ENCODE peak calls at places on chromosomes 5 and 9, in four cellular contexts. D is HS-27A; E is Calu3; O is stimulated activated CD8-positive, alpha-beta memory T cell treated with anti-CD3 and anti-CD28 coated beads, Interleukin-2, amount 100 ng/mL, for 48 hours. V is an unnamed sample.

GRCh38 chr9:127664324-127664677 is 42.5 kb upstream of the CFAP157 start:
- DNase-seq in D (no peak), E (no peak), O (no peak), V (no peak)

GRCh38 chr5:58074222-58074621 is 385.7 kb downstream of the PLK2 start:
- DNase-seq in D (no peak), E (no peak), O (no peak), V (no peak)

GRCh38 chr5:172868924-172869565 is 35.0 kb downstream of the ERGIC1 start:
- DNase-seq in D (no peak), E (peak), O (no peak), V (peak)

GRCh38 chr5:142012792-142013388 is at the start of gene GNPDA1:
- DNase-seq in D (no peak), E (peak), O (peak), V (no peak)

GRCh38 chr5:32584651-32585050 is 706 bp upstream of the SUB1 start:
- DNase-seq in D (no peak), E (no peak), O (no peak), V (no peak)

GRCh38 chr5:68264024-68264956 is 48.7 kb downstream of the PIK3R1 start:
- DNase-seq in D (no peak), E (no peak), O (no peak), V (no peak)

GRCh38 chr5:168865973-168866372 is 286.8 kb upstream of the PANK3 start:
- DNase-seq in D (no peak), E (no peak), O (no peak), V (no peak)

GRCh38 chr5:165457854-165458481 is 1952.5 kb downstream of the MAT2B start:
- DNase-seq in D (no peak), E (peak), O (no peak), V (no peak)

GRCh38 chr5:122996102-122996501 is 40.4 kb downstream of the PPIC start:
- DNase-seq in D (no peak), E (no peak), O (no peak), V (no peak)

GRCh38 chr5:80655231-80655784 is 525 bp upstream of the DHFR start:
- DNase-seq in D (no peak), E (no peak), O (no peak), V (no peak)

GRCh38 chr9:26319859-26320258 is 572.7 kb downstream of the CAAP1 start:
- DNase-seq in D (no peak), E (no peak), O (no peak), V (no peak)

GRCh38 chr9:89149726-89150125 is 28.9 kb downstream of the SHC3 start:
- DNase-seq in D (no peak), E (no peak), O (no peak), V (no peak)

GRCh38 chr9:71830131-71830530 is 61.8 kb upstream of the CEMIP2 start:
- DNase-seq in D (no peak), E (no peak), O (no peak), V (no peak)

GRCh38 chr5:151739939-151740335 is 18.5 kb downstream of the ATOX1 start:
- DNase-seq in D (peak), E (no peak), O (no peak), V (no peak)

GRCh38 chr5:1791176-1791575 is 8.5 kb downstream of the MRPL36 start:
- DNase-seq in D (no peak), E (no peak), O (no peak), V (no peak)

GRCh38 chr5:129155876-129156275 is 61.3 kb downstream of the ISOC1 start:
- DNase-seq in D (no peak), E (no peak), O (no peak), V (no peak)

GRCh38 chr5:29307498-29307897 is 1886.0 kb upstream of the CDH6 start:
- DNase-seq in D (no peak), E (no peak), O (no peak), V (no peak)

GRCh38 chr5:113760486-113760885 is 247.0 kb downstream of the YTHDC2 start:
- DNase-seq in D (no peak), E (no peak), O (no peak), V (no peak)

GRCh38 chr5:14143843-14144585 is 872 bp downstream of the TRIO start:
- DNase-seq in D (no peak), E (peak), O (peak), V (no peak)

GRCh38 chr5:173802670-173803165 is 85.4 kb upstream of the CPEB4 start:
- DNase-seq in D (no peak), E (peak), O (no peak), V (no peak)

GRCh38 chr9:38087934-38088925 is 19.2 kb upstream of the SHB start:
- DNase-seq in D (no peak), E (peak), O (peak), V (no peak)

GRCh38 chr9:110047232-110047954 is 160.6 kb downstream of the C9orf152 start:
- DNase-seq in D (no peak), E (no peak), O (no peak), V (no peak)

GRCh38 chr5:133192716-133193115 is 140.9 kb downstream of the HSPA4 start:
- DNase-seq in D (no peak), E (no peak), O (no peak), V (no peak)

GRCh38 chr9:113548221-113549041 is 84.9 kb downstream of the RGS3 start:
- DNase-seq in D (no peak), E (peak), O (no peak), V (no peak)

GRCh38 chr5:140246378-140247122 is 56.4 kb downstream of the PFDN1 start:
- DNase-seq in D (no peak), E (no peak), O (no peak), V (no peak)

GRCh38 chr5:147713550-147714295 is 68.8 kb downstream of the JAKMIP2 start:
- DNase-seq in D (no peak), E (no peak), O (no peak), V (no peak)

V was measured in keratinocyte.